ENCODE peak calls at places on chromosome 4, in four cellular contexts. One of them, this sample, is unnamed.

GRCh38 chr4:164009435-164009834 is 514.9 kb downstream of the TMA16 start:
- DNase-seq in HepG2: no peak
- DNase-seq in K562: no peak
- DNase-seq in WTC11: no peak
- DNase-seq in this sample: no peak

GRCh38 chr4:17385403-17385802 is 126.5 kb downstream of the QDPR start:
- DNase-seq in HepG2: no peak
- DNase-seq in K562: peak; percentile 5
- DNase-seq in WTC11: no peak
- DNase-seq in this sample: no peak

GRCh38 chr4:8355864-8356565 is 84.5 kb downstream of the ACOX3 start:
- DNase-seq in WTC11: no peak
- DNase-seq in K562: no peak
- DNase-seq in HepG2: no peak
- DNase-seq in this sample: no peak

GRCh38 chr4:40199179-40199670 is 2.4 kb downstream of the RHOH start:
- DNase-seq in K562: no peak
- DNase-seq in WTC11: no peak
- DNase-seq in HepG2: no peak
- DNase-seq in this sample: no peak

GRCh38 chr4:5824635-5825034 is 68.3 kb downstream of the CRMP1 start:
- DNase-seq in K562: peak; percentile 37
- DNase-seq in HepG2: peak; percentile 18
- DNase-seq in WTC11: peak; percentile 37
- DNase-seq in this sample: peak; percentile 64

GRCh38 chr4:57501715-57502114 is 391.5 kb upstream of the IGFBP7 start:
- DNase-seq in K562: no peak
- DNase-seq in WTC11: no peak
- DNase-seq in HepG2: no peak
- DNase-seq in this sample: no peak

GRCh38 chr4:146340798-146341197 is 126.5 kb downstream of the REELD1 start:
- DNase-seq in K562: no peak
- DNase-seq in WTC11: no peak
- DNase-seq in HepG2: no peak
- DNase-seq in this sample: no peak

GRCh38 chr4:110418641-110419040 is 57.3 kb upstream of the ENPEP start:
- DNase-seq in WTC11: peak; percentile 86
- DNase-seq in HepG2: no peak
- DNase-seq in K562: peak; percentile 71
- DNase-seq in this sample: no peak

GRCh38 chr4:88660446-88661294 is 37.0 kb downstream of the NAP1L5 start:
- DNase-seq in WTC11: no peak
- DNase-seq in K562: no peak
- DNase-seq in HepG2: peak; percentile 27
- DNase-seq in this sample: no peak

GRCh38 chr4:185134176-185134869 is 8.7 kb upstream of the SLC25A4 start:
- DNase-seq in K562: peak; percentile 49
- DNase-seq in WTC11: no peak
- DNase-seq in HepG2: peak; percentile 42
- DNase-seq in this sample: peak; percentile 21
- TF ChIP-seq ELF4 in K562: no peak
- TF ChIP-seq ELF4 in WTC11: no peak
- TF ChIP-seq ELF4 in HepG2: no peak
- TF ChIP-seq ELF4 in this sample: no peak

GRCh38 chr4:68361146-68361589 is 11.3 kb upstream of the YTHDC1 start:
- DNase-seq in WTC11: no peak
- DNase-seq in K562: no peak
- DNase-seq in HepG2: peak; percentile 76
- DNase-seq in this sample: no peak
- TF ChIP-seq ELF4 in WTC11: no peak
- TF ChIP-seq ELF4 in K562: no peak
- TF ChIP-seq ELF4 in HepG2: no peak
- TF ChIP-seq ELF4 in this sample: no peak

GRCh38 chr4:84887824-84888223 is 78.7 kb downstream of the WDFY3 start:
- DNase-seq in K562: no peak
- DNase-seq in WTC11: no peak
- DNase-seq in HepG2: no peak
- DNase-seq in this sample: no peak
- TF ChIP-seq ELF4 in K562: no peak
- TF ChIP-seq ELF4 in WTC11: no peak
- TF ChIP-seq ELF4 in HepG2: no peak
- TF ChIP-seq ELF4 in this sample: no peak

GRCh38 chr4:108201774-108202173 is 33.0 kb upstream of the LEF1 start:
- DNase-seq in HepG2: no peak
- DNase-seq in WTC11: no peak
- DNase-seq in K562: no peak
- DNase-seq in this sample: no peak

GRCh38 chr4:108204518-108204917 is 35.8 kb upstream of the LEF1 start:
- DNase-seq in K562: no peak
- DNase-seq in WTC11: no peak
- DNase-seq in HepG2: no peak
- DNase-seq in this sample: no peak

GRCh38 chr4:108209489-108209888 is 40.8 kb upstream of the LEF1 start:
- DNase-seq in WTC11: no peak
- DNase-seq in HepG2: no peak
- DNase-seq in K562: no peak
- DNase-seq in this sample: no peak

GRCh38 chr4:108203377-108203776 is 34.6 kb upstream of the LEF1 start:
- DNase-seq in K562: no peak
- DNase-seq in WTC11: no peak
- DNase-seq in HepG2: no peak
- DNase-seq in this sample: no peak

GRCh38 chr4:108205859-108206258 is 37.1 kb upstream of the LEF1 start:
- DNase-seq in K562: no peak
- DNase-seq in HepG2: no peak
- DNase-seq in WTC11: no peak
- DNase-seq in this sample: no peak
- TF ChIP-seq ELF4 in K562: no peak
- TF ChIP-seq ELF4 in HepG2: no peak
- TF ChIP-seq ELF4 in WTC11: no peak
- TF ChIP-seq ELF4 in this sample: no peak

DNA sequence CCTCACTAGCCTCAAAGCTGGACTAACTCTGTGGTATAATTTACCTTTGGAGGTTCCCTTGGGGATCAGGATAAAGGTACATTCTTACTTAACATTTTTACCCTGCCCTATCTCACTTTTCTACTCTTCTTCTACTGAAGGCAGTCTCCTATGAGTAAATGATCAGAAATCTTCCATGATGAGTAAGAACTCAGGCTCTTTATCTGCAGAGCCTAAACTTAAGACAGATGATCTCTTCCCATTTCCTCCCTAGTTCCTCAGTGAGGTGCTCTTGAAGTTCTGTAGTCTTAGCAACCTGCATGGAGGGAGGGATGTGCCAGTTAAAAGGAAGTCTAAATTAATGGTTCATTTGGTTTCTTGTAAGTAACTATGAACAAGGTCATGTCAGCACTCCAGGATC is 295.7 kb downstream of the SLC7A11 start:
- DNase-seq in HepG2: no peak
- DNase-seq in WTC11: no peak
- DNase-seq in K562: no peak
- DNase-seq in this sample: no peak
- TF ChIP-seq ELF4 in HepG2: no peak
- TF ChIP-seq ELF4 in WTC11: no peak
- TF ChIP-seq ELF4 in K562: no peak
- TF ChIP-seq ELF4 in this sample: no peak

GRCh38 chr4:141860974-141861373 is 224.6 kb downstream of the IL15 start:
- DNase-seq in HepG2: no peak
- DNase-seq in K562: no peak
- DNase-seq in WTC11: no peak
- DNase-seq in this sample: no peak
- TF ChIP-seq ELF4 in HepG2: no peak
- TF ChIP-seq ELF4 in K562: no peak
- TF ChIP-seq ELF4 in WTC11: no peak
- TF ChIP-seq ELF4 in this sample: no peak

GRCh38 chr4:2950221-2950989 is 12.8 kb downstream of the NOP14 start:
- DNase-seq in K562: no peak
- DNase-seq in WTC11: no peak
- DNase-seq in HepG2: no peak
- DNase-seq in this sample: no peak
- TF ChIP-seq ELF4 in K562: no peak
- TF ChIP-seq ELF4 in WTC11: no peak
- TF ChIP-seq ELF4 in HepG2: no peak
- TF ChIP-seq ELF4 in this sample: no peak

DNA sequence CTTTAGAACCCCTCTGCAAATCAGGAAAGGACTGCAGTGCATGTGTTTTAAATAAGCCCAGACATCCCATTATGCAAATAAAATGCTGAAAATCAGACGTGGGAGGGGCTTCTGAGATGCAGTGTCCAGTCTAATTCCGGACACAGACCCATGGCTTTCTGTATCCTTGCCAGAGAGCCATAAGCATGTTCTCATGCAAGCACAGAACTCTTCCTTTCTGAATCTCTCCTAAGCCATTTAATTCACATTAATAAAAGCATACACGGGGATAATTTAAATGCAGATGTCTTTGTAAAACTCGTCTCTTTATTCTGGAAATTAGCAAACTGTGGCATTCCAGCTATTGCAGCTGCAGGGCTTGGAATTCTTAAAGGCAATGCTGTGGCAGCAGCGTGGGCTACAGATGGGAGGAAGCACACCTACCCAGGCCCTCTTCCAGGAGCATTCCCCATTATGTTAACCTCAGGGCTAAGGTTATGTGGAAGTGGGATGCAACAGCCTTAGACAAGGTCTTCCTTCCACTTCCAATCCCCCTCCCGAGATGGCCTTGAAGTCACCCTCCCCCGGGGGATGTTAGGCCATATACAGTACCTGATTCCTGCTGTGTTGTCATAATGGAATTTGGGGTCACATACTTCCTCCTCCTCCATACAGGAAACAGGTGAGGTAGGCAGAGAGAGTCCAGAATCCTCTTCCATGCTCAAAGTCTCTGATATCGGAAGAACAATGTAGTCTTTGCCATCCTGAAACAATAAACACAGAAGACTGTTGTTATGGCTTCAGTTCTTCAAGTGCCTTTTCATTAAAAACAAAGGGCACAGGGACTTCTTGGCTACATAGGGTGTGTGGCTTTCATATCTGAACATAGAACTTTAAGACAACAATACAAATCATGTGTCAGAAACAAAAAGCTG is 38.1 kb downstream of the KDR start:
- DNase-seq in K562: no peak
- DNase-seq in HepG2: no peak
- DNase-seq in WTC11: no peak
- DNase-seq in this sample: no peak
- TF ChIP-seq ELF4 in K562: no peak
- TF ChIP-seq ELF4 in HepG2: no peak
- TF ChIP-seq ELF4 in WTC11: no peak
- TF ChIP-seq ELF4 in this sample: no peak

DNA sequence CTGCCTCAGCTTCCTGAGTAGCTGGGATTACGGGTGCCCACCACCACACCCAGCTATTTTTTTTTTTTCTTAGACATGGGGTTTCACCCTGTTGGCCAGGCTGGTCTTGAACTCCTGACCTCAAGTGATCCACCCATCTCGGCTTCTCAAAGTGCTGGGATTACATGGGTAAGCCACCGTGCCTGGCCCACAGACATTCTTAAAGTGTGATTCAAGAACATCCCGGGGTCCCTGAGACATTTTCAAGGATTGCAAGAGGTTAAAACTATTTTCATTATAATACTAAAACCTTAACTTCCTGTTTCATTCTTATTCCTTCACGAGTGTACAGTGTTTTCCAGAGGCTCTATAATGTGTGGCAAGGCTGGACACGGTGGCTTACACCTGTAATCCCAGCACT is 318.7 kb downstream of the CAMK2D start:
- DNase-seq in HepG2: no peak
- DNase-seq in K562: no peak
- DNase-seq in WTC11: no peak
- DNase-seq in this sample: no peak
- TF ChIP-seq ELF4 in HepG2: no peak
- TF ChIP-seq ELF4 in K562: no peak
- TF ChIP-seq ELF4 in WTC11: no peak
- TF ChIP-seq ELF4 in this sample: no peak

This sample was measured in HEK293T.